ENCODE peak calls at places on chromosome 12, in nine cellular contexts. One of them, this sample, is unnamed.

GRCh38 chr12:65526311-65526710 is 247.8 kb downstream of the MSRB3 start:
- DNase-seq in non-pigmented ciliary epithelial cell: no peak
- DNase-seq in T-helper 1 cell: no peak
- DNase-seq in heart left ventricle: no peak
- DNase-seq in ovary: no peak
- DNase-seq in COR-L47: no peak
- DNase-seq in hepatocyte: no peak
- DNase-seq in GDM1: no peak
- DNase-seq in cardiac fibroblast: peak
- DNase-seq in this sample: no peak

GRCh38 chr12:68207276-68207675 is 18.3 kb downstream of the IL26 start:
- DNase-seq in COR-L47: peak
- DNase-seq in hepatocyte: no peak
- DNase-seq in heart left ventricle: no peak
- DNase-seq in ovary: no peak
- DNase-seq in cardiac fibroblast: no peak
- DNase-seq in GDM1: no peak
- DNase-seq in non-pigmented ciliary epithelial cell: no peak
- DNase-seq in T-helper 1 cell: no peak
- DNase-seq in this sample: no peak

GRCh38 chr12:53173085-53173715 is 7.3 kb upstream of the ZNF740 start:
- DNase-seq in hepatocyte: no peak
- DNase-seq in non-pigmented ciliary epithelial cell: no peak
- DNase-seq in ovary: no peak
- DNase-seq in T-helper 1 cell: no peak
- DNase-seq in heart left ventricle: no peak
- DNase-seq in GDM1: no peak
- DNase-seq in cardiac fibroblast: no peak
- DNase-seq in COR-L47: no peak
- DNase-seq in this sample: no peak

GRCh38 chr12:87266305-87266704 is 762.9 kb downstream of the C12orf50 start:
- DNase-seq in hepatocyte: peak
- DNase-seq in cardiac fibroblast: no peak
- DNase-seq in COR-L47: no peak
- DNase-seq in non-pigmented ciliary epithelial cell: no peak
- DNase-seq in T-helper 1 cell: no peak
- DNase-seq in heart left ventricle: no peak
- DNase-seq in GDM1: no peak
- DNase-seq in ovary: no peak
- DNase-seq in this sample: no peak

GRCh38 chr12:52655251-52655650 is 3.2 kb upstream of the KRT2 start:
- DNase-seq in GDM1: no peak
- DNase-seq in T-helper 1 cell: no peak
- DNase-seq in cardiac fibroblast: no peak
- DNase-seq in non-pigmented ciliary epithelial cell: no peak
- DNase-seq in hepatocyte: no peak
- DNase-seq in ovary: no peak
- DNase-seq in heart left ventricle: no peak
- DNase-seq in COR-L47: no peak
- DNase-seq in this sample: no peak

GRCh38 chr12:12398026-12398859 is 41.4 kb downstream of the BORCS5 start:
- DNase-seq in ovary: peak
- DNase-seq in heart left ventricle: peak
- DNase-seq in non-pigmented ciliary epithelial cell: peak
- DNase-seq in T-helper 1 cell: no peak
- DNase-seq in cardiac fibroblast: peak
- DNase-seq in hepatocyte: peak
- DNase-seq in GDM1: no peak
- DNase-seq in COR-L47: peak
- DNase-seq in this sample: no peak

GRCh38 chr12:123940627-123940966 is 32.0 kb downstream of the CCDC92 start:
- DNase-seq in cardiac fibroblast: no peak
- DNase-seq in GDM1: no peak
- DNase-seq in T-helper 1 cell: no peak
- DNase-seq in heart left ventricle: no peak
- DNase-seq in hepatocyte: no peak
- DNase-seq in COR-L47: no peak
- DNase-seq in ovary: no peak
- DNase-seq in non-pigmented ciliary epithelial cell: no peak
- DNase-seq in this sample: no peak

GRCh38 chr12:120818416-120818815 is 85.7 kb downstream of the SPPL3 start:
- DNase-seq in hepatocyte: no peak
- DNase-seq in COR-L47: no peak
- DNase-seq in non-pigmented ciliary epithelial cell: no peak
- DNase-seq in heart left ventricle: no peak
- DNase-seq in GDM1: no peak
- DNase-seq in cardiac fibroblast: no peak
- DNase-seq in T-helper 1 cell: no peak
- DNase-seq in ovary: no peak
- DNase-seq in this sample: peak

GRCh38 chr12:13195244-13195643 is 1.3 kb upstream of the EMP1 start:
- DNase-seq in cardiac fibroblast: peak
- DNase-seq in GDM1: no peak
- DNase-seq in COR-L47: no peak
- DNase-seq in heart left ventricle: no peak
- DNase-seq in T-helper 1 cell: no peak
- DNase-seq in hepatocyte: no peak
- DNase-seq in ovary: no peak
- DNase-seq in non-pigmented ciliary epithelial cell: no peak
- DNase-seq in this sample: no peak

GRCh38 chr12:53218551-53219114 is 11.6 kb upstream of the ITGB7 start:
- DNase-seq in hepatocyte: no peak
- DNase-seq in heart left ventricle: peak
- DNase-seq in ovary: peak
- DNase-seq in GDM1: no peak
- DNase-seq in cardiac fibroblast: no peak
- DNase-seq in COR-L47: no peak
- DNase-seq in non-pigmented ciliary epithelial cell: no peak
- DNase-seq in T-helper 1 cell: no peak
- DNase-seq in this sample: no peak

GRCh38 chr12:78081590-78082314 is 251.1 kb downstream of the NAV3 start:
- DNase-seq in COR-L47: no peak
- DNase-seq in GDM1: no peak
- DNase-seq in ovary: no peak
- DNase-seq in hepatocyte: no peak
- DNase-seq in T-helper 1 cell: no peak
- DNase-seq in cardiac fibroblast: no peak
- DNase-seq in non-pigmented ciliary epithelial cell: no peak
- DNase-seq in heart left ventricle: no peak
- DNase-seq in this sample: no peak

GRCh38 chr12:121787063-121787774 is 6.3 kb downstream of the RHOF start:
- DNase-seq in non-pigmented ciliary epithelial cell: no peak
- DNase-seq in ovary: no peak
- DNase-seq in heart left ventricle: no peak
- DNase-seq in cardiac fibroblast: no peak
- DNase-seq in GDM1: no peak
- DNase-seq in T-helper 1 cell: peak
- DNase-seq in COR-L47: no peak
- DNase-seq in hepatocyte: no peak
- DNase-seq in this sample: no peak

GRCh38 chr12:31510034-31510433 is 80.9 kb downstream of the DENND5B start:
- DNase-seq in hepatocyte: no peak
- DNase-seq in COR-L47: no peak
- DNase-seq in T-helper 1 cell: no peak
- DNase-seq in GDM1: no peak
- DNase-seq in non-pigmented ciliary epithelial cell: no peak
- DNase-seq in cardiac fibroblast: no peak
- DNase-seq in heart left ventricle: no peak
- DNase-seq in ovary: no peak
- DNase-seq in this sample: no peak

GRCh38 chr12:110312581-110313360 is 31.7 kb downstream of the ATP2A2 start:
- DNase-seq in hepatocyte: no peak
- DNase-seq in GDM1: no peak
- DNase-seq in COR-L47: no peak
- DNase-seq in heart left ventricle: no peak
- DNase-seq in non-pigmented ciliary epithelial cell: peak
- DNase-seq in T-helper 1 cell: no peak
- DNase-seq in cardiac fibroblast: peak
- DNase-seq in ovary: no peak
- DNase-seq in this sample: no peak

GRCh38 chr12:16012086-16012485 is 101.0 kb downstream of the DERA start:
- DNase-seq in COR-L47: no peak
- DNase-seq in T-helper 1 cell: no peak
- DNase-seq in non-pigmented ciliary epithelial cell: peak
- DNase-seq in cardiac fibroblast: peak
- DNase-seq in heart left ventricle: peak
- DNase-seq in hepatocyte: peak
- DNase-seq in ovary: peak
- DNase-seq in GDM1: no peak
- DNase-seq in this sample: no peak

GRCh38 chr12:24363177-24363754 is 413.8 kb upstream of the SOX5 start:
- DNase-seq in T-helper 1 cell: no peak
- DNase-seq in cardiac fibroblast: no peak
- DNase-seq in ovary: no peak
- DNase-seq in heart left ventricle: no peak
- DNase-seq in GDM1: no peak
- DNase-seq in non-pigmented ciliary epithelial cell: no peak
- DNase-seq in hepatocyte: no peak
- DNase-seq in COR-L47: no peak
- DNase-seq in this sample: no peak

GRCh38 chr12:3055712-3056467 is 21.3 kb upstream of the TSPAN9 start:
- DNase-seq in T-helper 1 cell: no peak
- DNase-seq in cardiac fibroblast: no peak
- DNase-seq in GDM1: no peak
- DNase-seq in ovary: no peak
- DNase-seq in COR-L47: no peak
- DNase-seq in hepatocyte: no peak
- DNase-seq in non-pigmented ciliary epithelial cell: no peak
- DNase-seq in heart left ventricle: no peak
- DNase-seq in this sample: no peak

GRCh38 chr12:49689785-49690184 is 17.4 kb downstream of the FMNL3 start:
- DNase-seq in non-pigmented ciliary epithelial cell: no peak
- DNase-seq in T-helper 1 cell: no peak
- DNase-seq in hepatocyte: no peak
- DNase-seq in GDM1: no peak
- DNase-seq in cardiac fibroblast: no peak
- DNase-seq in heart left ventricle: no peak
- DNase-seq in COR-L47: no peak
- DNase-seq in ovary: no peak
- DNase-seq in this sample: no peak

GRCh38 chr12:29756741-29757390 is 26.9 kb downstream of the TMTC1 start:
- DNase-seq in heart left ventricle: no peak
- DNase-seq in hepatocyte: no peak
- DNase-seq in non-pigmented ciliary epithelial cell: no peak
- DNase-seq in GDM1: no peak
- DNase-seq in cardiac fibroblast: peak
- DNase-seq in COR-L47: no peak
- DNase-seq in ovary: no peak
- DNase-seq in T-helper 1 cell: no peak
- DNase-seq in this sample: no peak

GRCh38 chr12:113136128-113136989 is 798 bp upstream of the RASAL1 start:
- DNase-seq in cardiac fibroblast: no peak
- DNase-seq in heart left ventricle: no peak
- DNase-seq in non-pigmented ciliary epithelial cell: no peak
- DNase-seq in T-helper 1 cell: peak
- DNase-seq in GDM1: no peak
- DNase-seq in hepatocyte: no peak
- DNase-seq in COR-L47: no peak
- DNase-seq in ovary: no peak
- DNase-seq in this sample: no peak

GRCh38 chr12:111174283-111175108 is 194.4 kb downstream of the PHETA1 start:
- DNase-seq in GDM1: peak
- DNase-seq in T-helper 1 cell: no peak
- DNase-seq in cardiac fibroblast: peak
- DNase-seq in ovary: no peak
- DNase-seq in COR-L47: no peak
- DNase-seq in hepatocyte: no peak
- DNase-seq in non-pigmented ciliary epithelial cell: no peak
- DNase-seq in heart left ventricle: no peak
- DNase-seq in this sample: no peak

GRCh38 chr12:57940915-57941164 is 527 bp upstream of the ATP23 start:
- DNase-seq in cardiac fibroblast: no peak
- DNase-seq in heart left ventricle: no peak
- DNase-seq in COR-L47: no peak
- DNase-seq in hepatocyte: peak
- DNase-seq in T-helper 1 cell: no peak
- DNase-seq in GDM1: no peak
- DNase-seq in ovary: no peak
- DNase-seq in non-pigmented ciliary epithelial cell: no peak
- DNase-seq in this sample: no peak

GRCh38 chr12:120225852-120226640 is 25.1 kb upstream of the RPLP0 start:
- DNase-seq in T-helper 1 cell: no peak
- DNase-seq in cardiac fibroblast: peak
- DNase-seq in heart left ventricle: peak
- DNase-seq in COR-L47: peak
- DNase-seq in ovary: no peak
- DNase-seq in non-pigmented ciliary epithelial cell: no peak
- DNase-seq in GDM1: no peak
- DNase-seq in hepatocyte: no peak
- DNase-seq in this sample: no peak

GRCh38 chr12:45713108-45713507 is 16.4 kb upstream of the ARID2 start:
- DNase-seq in ovary: no peak
- DNase-seq in COR-L47: no peak
- DNase-seq in hepatocyte: no peak
- DNase-seq in GDM1: no peak
- DNase-seq in T-helper 1 cell: no peak
- DNase-seq in heart left ventricle: no peak
- DNase-seq in non-pigmented ciliary epithelial cell: no peak
- DNase-seq in cardiac fibroblast: peak
- DNase-seq in this sample: no peak

GRCh38 chr12:2411586-2412304 is 359.0 kb downstream of the CACNA1C start:
- DNase-seq in hepatocyte: no peak
- DNase-seq in ovary: no peak
- DNase-seq in cardiac fibroblast: no peak
- DNase-seq in COR-L47: no peak
- DNase-seq in GDM1: no peak
- DNase-seq in heart left ventricle: no peak
- DNase-seq in T-helper 1 cell: no peak
- DNase-seq in non-pigmented ciliary epithelial cell: no peak
- DNase-seq in this sample: no peak

GRCh38 chr12:93989913-93990312 is 158.5 kb upstream of the PLXNC1 start:
- DNase-seq in ovary: no peak
- DNase-seq in GDM1: no peak
- DNase-seq in COR-L47: no peak
- DNase-seq in cardiac fibroblast: no peak
- DNase-seq in heart left ventricle: no peak
- DNase-seq in hepatocyte: no peak
- DNase-seq in T-helper 1 cell: no peak
- DNase-seq in non-pigmented ciliary epithelial cell: no peak
- DNase-seq in this sample: no peak

GRCh38 chr12:58532855-58533608 is 387.3 kb downstream of the LRIG3 start:
- DNase-seq in hepatocyte: no peak
- DNase-seq in heart left ventricle: no peak
- DNase-seq in ovary: no peak
- DNase-seq in COR-L47: no peak
- DNase-seq in cardiac fibroblast: no peak
- DNase-seq in GDM1: no peak
- DNase-seq in T-helper 1 cell: no peak
- DNase-seq in non-pigmented ciliary epithelial cell: no peak
- DNase-seq in this sample: no peak

GRCh38 chr12:131929530-131930456 is 717 bp downstream of the PUS1 start:
- DNase-seq in heart left ventricle: peak
- DNase-seq in GDM1: no peak
- DNase-seq in COR-L47: no peak
- DNase-seq in non-pigmented ciliary epithelial cell: no peak
- DNase-seq in hepatocyte: peak
- DNase-seq in cardiac fibroblast: peak
- DNase-seq in ovary: peak
- DNase-seq in T-helper 1 cell: no peak
- DNase-seq in this sample: peak

This sample was measured in frontal cortex.